ENCODE peak calls at places on chromosome 1, in seven cellular contexts. One of them, this sample, is unnamed.
A peak's percentile ranks its signal among the peaks of the same experiment; 100 is the strongest.

GRCh38 chr1:83996621-83997020 is 2.3 kb downstream of the TTLL7 start:
- DNase-seq in GM12878: no peak
- DNase-seq in A549: no peak
- DNase-seq in HCT116: no peak
- DNase-seq in K562: no peak
- DNase-seq in HepG2: no peak
- DNase-seq in H1: no peak
- DNase-seq in this sample: peak; percentile 78

GRCh38 chr1:101163406-101163770 is 73.4 kb upstream of the S1PR1 start:
- DNase-seq in HCT116: no peak
- DNase-seq in K562: no peak
- DNase-seq in GM12878: no peak
- DNase-seq in H1: no peak
- DNase-seq in HepG2: no peak
- DNase-seq in A549: no peak
- DNase-seq in this sample: no peak

GRCh38 chr1:160046494-160047115 is 14.8 kb upstream of the PIGM start:
- DNase-seq in GM12878: no peak
- DNase-seq in K562: peak; percentile 96
- DNase-seq in HCT116: no peak
- DNase-seq in HepG2: peak; percentile 69
- DNase-seq in H1: no peak
- DNase-seq in A549: peak; percentile 26
- DNase-seq in this sample: peak; percentile 21

GRCh38 chr1:186143521-186143920 is 231.5 kb downstream of the TPR start:
- DNase-seq in A549: no peak
- DNase-seq in HepG2: no peak
- DNase-seq in K562: no peak
- DNase-seq in H1: no peak
- DNase-seq in HCT116: no peak
- DNase-seq in GM12878: no peak
- DNase-seq in this sample: no peak

GRCh38 chr1:240888787-240889048 is 276.8 kb upstream of the GREM2 start:
- DNase-seq in HepG2: no peak
- DNase-seq in GM12878: no peak
- DNase-seq in K562: no peak
- DNase-seq in HCT116: no peak
- DNase-seq in A549: no peak
- DNase-seq in H1: no peak
- DNase-seq in this sample: no peak

GRCh38 chr1:209863766-209864485 is 36.2 kb downstream of the UTP25 start:
- DNase-seq in K562: no peak
- DNase-seq in GM12878: no peak
- DNase-seq in H1: no peak
- DNase-seq in HCT116: no peak
- DNase-seq in A549: no peak
- DNase-seq in HepG2: no peak
- DNase-seq in this sample: no peak

GRCh38 chr1:191671236-191671635 is 487.0 kb upstream of the RGS18 start:
- DNase-seq in HepG2: no peak
- DNase-seq in H1: no peak
- DNase-seq in HCT116: no peak
- DNase-seq in K562: no peak
- DNase-seq in A549: no peak
- DNase-seq in GM12878: no peak
- DNase-seq in this sample: peak; percentile 62

GRCh38 chr1:26820784-26821269 is 5.7 kb upstream of the ZDHHC18 start:
- DNase-seq in H1: no peak
- DNase-seq in GM12878: peak; percentile 77
- DNase-seq in HCT116: no peak
- DNase-seq in A549: no peak
- DNase-seq in HepG2: peak; percentile 52
- DNase-seq in K562: no peak
- DNase-seq in this sample: no peak

GRCh38 chr1:59682405-59683080 is 132.2 kb upstream of the HOOK1 start:
- DNase-seq in A549: no peak
- DNase-seq in GM12878: no peak
- DNase-seq in K562: no peak
- DNase-seq in HCT116: no peak
- DNase-seq in HepG2: no peak
- DNase-seq in H1: no peak
- DNase-seq in this sample: peak; percentile 77

GRCh38 chr1:229102741-229103480 is 168.0 kb upstream of the RAB4A start:
- DNase-seq in GM12878: no peak
- DNase-seq in A549: no peak
- DNase-seq in K562: no peak
- DNase-seq in HepG2: no peak
- DNase-seq in HCT116: no peak
- DNase-seq in H1: no peak
- DNase-seq in this sample: no peak

GRCh38 chr1:229273507-229274232 is 2.8 kb downstream of the RAB4A start:
- DNase-seq in GM12878: no peak
- DNase-seq in H1: no peak
- DNase-seq in HCT116: no peak
- DNase-seq in A549: peak; percentile 61
- DNase-seq in HepG2: peak; percentile 99
- DNase-seq in K562: no peak
- DNase-seq in this sample: no peak

GRCh38 chr1:208111646-208112200 is 132.5 kb downstream of the PLXNA2 start:
- DNase-seq in K562: no peak
- DNase-seq in HCT116: no peak
- DNase-seq in HepG2: no peak
- DNase-seq in GM12878: no peak
- DNase-seq in A549: no peak
- DNase-seq in H1: no peak
- DNase-seq in this sample: no peak

GRCh38 chr1:54542962-54543539 is 5.0 kb upstream of the ACOT11 start:
- DNase-seq in K562: peak; percentile 38
- DNase-seq in HepG2: no peak
- DNase-seq in HCT116: no peak
- DNase-seq in A549: peak; percentile 19
- DNase-seq in H1: no peak
- DNase-seq in GM12878: no peak
- DNase-seq in this sample: peak; percentile 35

GRCh38 chr1:247288341-247288740 is 32.5 kb downstream of the VN1R5 start:
- DNase-seq in HepG2: no peak
- DNase-seq in H1: no peak
- DNase-seq in HCT116: no peak
- DNase-seq in A549: no peak
- DNase-seq in K562: no peak
- DNase-seq in GM12878: no peak
- DNase-seq in this sample: no peak

GRCh38 chr1:67632811-67633478 is 52.1 kb upstream of the GADD45A start:
- DNase-seq in HepG2: no peak
- DNase-seq in H1: no peak
- DNase-seq in HCT116: no peak
- DNase-seq in GM12878: no peak
- DNase-seq in A549: no peak
- DNase-seq in K562: no peak
- DNase-seq in this sample: no peak

GRCh38 chr1:38474738-38475623 is 384.6 kb downstream of the RRAGC start:
- DNase-seq in HCT116: no peak
- DNase-seq in GM12878: peak; percentile 97
- DNase-seq in A549: no peak
- DNase-seq in K562: no peak
- DNase-seq in HepG2: no peak
- DNase-seq in H1: no peak
- DNase-seq in this sample: no peak

GRCh38 chr1:38477811-38478210 is 381.8 kb downstream of the RRAGC start:
- DNase-seq in HCT116: no peak
- DNase-seq in K562: no peak
- DNase-seq in A549: no peak
- DNase-seq in HepG2: no peak
- DNase-seq in GM12878: no peak
- DNase-seq in H1: no peak
- DNase-seq in this sample: no peak

GRCh38 chr1:38475624-38476005 is 384.0 kb downstream of the RRAGC start:
- DNase-seq in GM12878: no peak
- DNase-seq in A549: no peak
- DNase-seq in HepG2: no peak
- DNase-seq in HCT116: no peak
- DNase-seq in K562: no peak
- DNase-seq in H1: no peak
- DNase-seq in this sample: no peak

GRCh38 chr1:38476784-38477175 is 382.8 kb downstream of the RRAGC start:
- DNase-seq in HepG2: no peak
- DNase-seq in HCT116: no peak
- DNase-seq in H1: no peak
- DNase-seq in K562: no peak
- DNase-seq in GM12878: no peak
- DNase-seq in A549: no peak
- DNase-seq in this sample: no peak

DNA sequence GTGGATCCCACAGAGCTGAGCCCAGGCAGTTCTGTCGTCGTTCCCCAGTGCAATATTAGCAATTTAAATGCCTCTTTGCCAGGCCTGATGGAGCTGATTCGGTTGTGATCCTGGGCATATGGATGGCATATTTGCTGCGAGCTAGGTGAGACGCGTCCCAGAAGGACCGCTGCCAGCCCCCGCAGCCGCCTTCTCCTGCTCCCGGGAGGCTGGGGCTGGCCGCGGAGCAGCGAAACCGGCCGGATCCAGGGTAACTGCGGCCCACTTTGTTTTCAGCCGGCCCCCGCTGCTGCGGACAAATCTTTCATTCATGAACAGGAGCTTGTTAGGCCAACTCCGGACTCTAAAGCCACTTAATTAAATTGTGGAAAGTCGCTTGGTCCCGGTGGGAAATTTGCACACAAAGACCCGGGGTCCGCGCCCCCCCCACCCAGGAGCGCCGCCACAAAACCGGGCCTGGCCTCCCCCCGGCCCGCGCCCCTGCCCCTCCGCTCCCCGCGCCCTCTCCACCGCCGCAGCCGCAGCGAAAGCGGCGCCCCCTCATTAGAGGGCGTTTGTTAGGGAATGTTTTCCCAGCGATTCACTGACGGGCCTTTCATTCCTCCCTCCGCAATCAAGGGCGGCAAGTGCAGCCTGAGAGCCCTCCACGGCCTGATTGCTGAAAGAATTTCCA is 383.3 kb downstream of the RRAGC start:
- DNase-seq in HCT116: no peak
- DNase-seq in K562: no peak
- DNase-seq in HepG2: no peak
- DNase-seq in H1: no peak
- DNase-seq in A549: no peak
- DNase-seq in GM12878: no peak
- DNase-seq in this sample: no peak
- H3K4me2 ChIP-seq in HCT116: no peak overlapping the region
- H3K4me2 ChIP-seq in K562: no peak overlapping the region
- H3K4me2 ChIP-seq in HepG2: no peak overlapping the region
- H3K4me2 ChIP-seq in H1: peak overlapping the region; percentile 78
- H3K4me2 ChIP-seq in A549: no peak overlapping the region
- H3K4me2 ChIP-seq in GM12878: peak overlapping the region; percentile 89
- H3K4me2 ChIP-seq in this sample: no peak overlapping the region

GRCh38 chr1:5516756-5517155 is 475.5 kb downstream of the NPHP4 start:
- DNase-seq in HepG2: no peak
- DNase-seq in A549: no peak
- DNase-seq in HCT116: no peak
- DNase-seq in GM12878: no peak
- DNase-seq in H1: no peak
- DNase-seq in K562: no peak
- DNase-seq in this sample: no peak

GRCh38 chr1:5513179-5513578 is 479.0 kb downstream of the NPHP4 start:
- DNase-seq in HepG2: no peak
- DNase-seq in HCT116: no peak
- DNase-seq in GM12878: no peak
- DNase-seq in K562: no peak
- DNase-seq in A549: no peak
- DNase-seq in H1: no peak
- DNase-seq in this sample: no peak

GRCh38 chr1:5513891-5514515 is 478.2 kb downstream of the NPHP4 start:
- DNase-seq in H1: no peak
- DNase-seq in K562: no peak
- DNase-seq in GM12878: no peak
- DNase-seq in HCT116: no peak
- DNase-seq in A549: no peak
- DNase-seq in HepG2: no peak
- DNase-seq in this sample: no peak

GRCh38 chr1:5515501-5515900 is 476.7 kb downstream of the NPHP4 start:
- DNase-seq in A549: no peak
- DNase-seq in H1: no peak
- DNase-seq in K562: no peak
- DNase-seq in GM12878: no peak
- DNase-seq in HepG2: no peak
- DNase-seq in HCT116: no peak
- DNase-seq in this sample: no peak

GRCh38 chr1:5514519-5515183 is 477.6 kb downstream of the NPHP4 start:
- DNase-seq in GM12878: no peak
- DNase-seq in K562: peak; percentile 95
- DNase-seq in H1: peak; percentile 9
- DNase-seq in A549: peak; percentile 25
- DNase-seq in HepG2: peak; percentile 21
- DNase-seq in HCT116: peak; percentile 16
- DNase-seq in this sample: peak; percentile 7
- TF ChIP-seq CEBPB in GM12878: no peak
- TF ChIP-seq CEBPB in K562: no peak
- TF ChIP-seq CEBPB in H1: no peak
- TF ChIP-seq CEBPB in A549: no peak
- TF ChIP-seq CEBPB in HepG2: no peak
- TF ChIP-seq CEBPB in HCT116: no peak
- TF ChIP-seq CEBPB in this sample: no peak

DNA sequence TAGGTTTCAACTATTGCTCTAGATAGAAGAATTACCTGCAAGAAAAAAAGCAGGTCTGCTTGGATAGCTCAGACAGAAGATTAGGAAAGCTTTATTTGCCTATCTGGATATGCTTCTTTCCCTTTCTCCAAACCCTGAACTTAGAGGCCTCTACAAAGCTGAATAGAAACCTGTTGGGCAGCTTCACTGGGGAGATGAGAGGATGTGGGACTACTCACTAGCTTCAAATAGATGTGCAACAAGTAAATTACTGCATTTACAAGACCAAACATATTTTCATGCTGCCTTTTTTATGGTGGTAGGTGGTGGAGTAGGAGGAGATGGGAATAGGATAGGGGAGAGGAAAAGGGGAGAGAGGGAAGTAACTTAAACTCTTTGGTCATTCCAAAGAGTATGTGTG is 6.4 kb downstream of the CLCA2 start:
- DNase-seq in HCT116: no peak
- DNase-seq in K562: no peak
- DNase-seq in A549: no peak
- DNase-seq in HepG2: no peak
- DNase-seq in GM12878: no peak
- DNase-seq in H1: no peak
- DNase-seq in this sample: no peak
- H3K4me2 ChIP-seq in HCT116: no peak overlapping the region
- H3K4me2 ChIP-seq in K562: no peak overlapping the region
- H3K4me2 ChIP-seq in A549: peak overlapping the region; percentile 57
- H3K4me2 ChIP-seq in HepG2: no peak overlapping the region
- H3K4me2 ChIP-seq in GM12878: no peak overlapping the region
- H3K4me2 ChIP-seq in H1: no peak overlapping the region
- H3K4me2 ChIP-seq in this sample: no peak overlapping the region

DNA sequence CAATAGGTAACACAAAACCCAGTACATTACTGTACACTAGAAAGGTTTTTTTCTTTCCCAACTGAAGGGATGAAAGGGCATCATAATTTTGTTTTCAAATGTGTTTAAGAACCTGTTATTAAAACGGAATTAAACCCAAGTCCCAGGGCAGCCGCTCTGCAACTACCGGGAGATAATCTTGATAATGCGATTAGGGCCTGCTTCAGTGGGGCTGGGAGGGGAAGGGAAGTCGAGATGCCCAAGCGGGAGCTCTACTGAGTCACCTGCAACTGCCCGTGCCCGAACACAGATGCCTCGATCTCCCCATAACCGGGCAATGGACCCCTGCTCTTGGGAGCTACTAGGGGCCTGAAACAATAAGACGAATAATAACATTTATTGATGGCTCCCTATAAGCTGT is 61.4 kb downstream of the KAZN start:
- DNase-seq in A549: no peak
- DNase-seq in HepG2: no peak
- DNase-seq in HCT116: no peak
- DNase-seq in H1: no peak
- DNase-seq in GM12878: no peak
- DNase-seq in K562: no peak
- DNase-seq in this sample: no peak
- TF ChIP-seq CEBPB in A549: no peak
- TF ChIP-seq CEBPB in HepG2: no peak
- TF ChIP-seq CEBPB in HCT116: no peak
- TF ChIP-seq CEBPB in H1: no peak
- TF ChIP-seq CEBPB in GM12878: no peak
- TF ChIP-seq CEBPB in K562: no peak
- TF ChIP-seq CEBPB in this sample: no peak

This sample was measured in IMR-90.